ENCODE peak calls at places on chromosomes 2 and 18, in four cellular contexts. A is HepG2, S is K562, Q is GM12878. M is an unnamed sample.

GRCh38 chr18:63098014-63098981 is 221.3 kb downstream of the BCL2 start:
- DNase-seq in A (no peak), S (no peak), Q (peak), M (no peak)

GRCh38 chr2:128490321-128490720 is 171.7 kb upstream of the HS6ST1 start:
- DNase-seq in A (no peak), S (no peak), Q (no peak), M (no peak)

GRCh38 chr2:108565778-108566375 is 31.6 kb downstream of the LIMS1 start:
- DNase-seq in A (no peak), S (no peak), Q (no peak), M (no peak)

GRCh38 chr2:47809903-47810302 is 27.0 kb downstream of the MSH6 start:
- DNase-seq in A (no peak), S (no peak), Q (no peak), M (no peak)

GRCh38 chr2:75484840-75485239 is 75.9 kb downstream of the EVA1A start:
- DNase-seq in A (no peak), S (no peak), Q (no peak), M (no peak)

GRCh38 chr18:36130039-36130831 is 536 bp downstream of the ELP2 start:
- DNase-seq in A (no peak), S (peak), Q (no peak), M (peak)

GRCh38 chr2:215764441-215765048 is 248.8 kb downstream of the MREG start:
- DNase-seq in A (no peak), S (peak), Q (no peak), M (no peak)

GRCh38 chr2:80292474-80292873 is 12.1 kb downstream of the LRRTM1 start:
- DNase-seq in A (no peak), S (no peak), Q (no peak), M (no peak)

GRCh38 chr2:78118037-78118436 is 595.9 kb upstream of the LRRTM4 start:
- DNase-seq in A (no peak), S (no peak), Q (no peak), M (no peak)

GRCh38 chr18:50203801-50204604 is 9.1 kb upstream of the MYO5B start:
- DNase-seq in A (peak), S (peak), Q (no peak), M (peak)

GRCh38 chr2:73020306-73020656 is 51.2 kb downstream of the SFXN5 start:
- DNase-seq in A (no peak), S (no peak), Q (no peak), M (no peak)

GRCh38 chr2:73021371-73022010 is 50.0 kb downstream of the SFXN5 start:
- DNase-seq in A (peak), S (no peak), Q (no peak), M (no peak)

GRCh38 chr2:73022024-73022568 is 49.4 kb downstream of the SFXN5 start:
- DNase-seq in A (no peak), S (no peak), Q (no peak), M (no peak)

GRCh38 chr2:73018188-73018825 is 53.2 kb downstream of the SFXN5 start:
- DNase-seq in A (no peak), S (no peak), Q (no peak), M (no peak)

GRCh38 chr2:73020657-73021370 is 50.7 kb downstream of the SFXN5 start:
- DNase-seq in A (peak), S (no peak), Q (no peak), M (no peak)
- TF ChIP-seq FOXK2 in A (no peak), S (no peak), Q (no peak), M (no peak)

DNA sequence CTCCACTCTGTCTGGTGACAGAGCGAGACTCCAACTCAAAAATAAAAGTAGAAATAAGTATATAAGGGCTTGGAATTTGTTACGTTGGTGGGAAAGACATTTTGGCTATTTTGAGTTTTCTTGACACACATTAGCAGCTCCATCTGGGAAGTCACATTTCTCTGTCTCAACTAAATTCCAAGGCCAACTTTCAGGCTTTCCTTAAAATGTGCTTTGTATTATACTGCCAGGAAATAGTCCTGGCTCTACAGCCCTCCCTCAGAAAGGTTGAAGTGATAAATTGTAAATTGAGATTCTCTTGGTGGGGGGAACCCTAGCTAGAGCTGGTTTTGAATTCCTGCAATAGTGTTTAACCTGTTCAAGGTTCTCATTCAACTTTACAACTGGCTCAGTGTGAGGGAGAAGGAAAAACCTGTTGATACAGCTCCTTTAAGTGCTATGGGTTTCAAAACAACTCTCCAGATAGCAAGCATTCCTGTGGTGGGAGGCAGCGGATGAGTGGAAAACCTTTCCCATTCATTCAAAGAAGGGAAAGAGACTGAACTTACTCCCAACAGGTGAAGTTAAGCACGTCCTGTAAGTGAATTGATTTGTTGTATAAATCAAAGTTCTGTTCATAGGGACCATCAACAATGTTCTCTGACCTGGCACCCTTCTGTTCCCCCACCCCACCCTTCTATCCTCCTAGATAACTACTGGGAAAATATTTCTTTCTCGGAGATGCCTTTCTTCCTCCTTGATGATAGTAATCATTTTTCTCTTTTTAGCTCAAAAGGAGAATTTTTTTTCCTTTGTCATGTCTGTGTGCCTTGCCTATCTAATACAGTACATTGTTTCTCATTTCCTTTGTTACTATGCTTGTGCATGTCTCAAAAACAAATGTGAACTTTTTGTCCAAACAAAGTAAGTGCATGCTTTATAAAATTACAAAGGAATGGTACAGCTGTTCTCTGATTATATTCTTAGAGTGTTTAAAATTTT is 44.2 kb upstream of the SLC39A10 start:
- DNase-seq in A (peak), S (no peak), Q (no peak), M (peak)
- TF ChIP-seq FOXK2 in A (no peak), S (no peak), Q (no peak), M (no peak)

DNA sequence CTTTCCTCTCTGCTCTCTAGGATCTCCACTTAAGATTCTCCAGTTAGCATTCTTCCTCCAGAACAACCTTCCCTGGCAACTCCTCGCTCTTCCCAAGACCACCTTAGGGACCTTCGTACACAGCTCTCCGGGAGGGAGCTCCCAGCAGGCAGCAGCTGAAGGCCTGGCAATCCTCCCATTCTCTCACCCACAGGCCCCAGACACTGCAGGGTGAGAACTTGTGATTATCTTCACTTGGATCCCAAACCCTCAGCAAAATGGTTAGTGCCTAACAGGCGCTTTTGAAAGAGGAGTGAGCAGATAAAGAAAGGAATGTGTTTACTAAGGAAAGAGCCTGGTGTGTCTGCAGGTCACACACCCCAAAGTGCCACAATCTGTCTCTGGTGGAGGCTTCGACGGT is 83.8 kb upstream of the SNTG2 start:
- DNase-seq in A (no peak), S (no peak), Q (no peak), M (no peak)
- TF ChIP-seq FOXK2 in A (no peak), S (no peak), Q (no peak), M (no peak)

GRCh38 chr2:30707304-30707903 is 99.8 kb downstream of the CAPN13 start:
- DNase-seq in A (no peak), S (no peak), Q (no peak), M (no peak)

GRCh38 chr2:30710016-30710415 is 97.2 kb downstream of the CAPN13 start:
- DNase-seq in A (no peak), S (no peak), Q (no peak), M (no peak)

GRCh38 chr2:30710461-30710860 is 96.8 kb downstream of the CAPN13 start:
- DNase-seq in A (no peak), S (no peak), Q (no peak), M (no peak)

GRCh38 chr2:30709516-30709915 is 97.7 kb downstream of the CAPN13 start:
- DNase-seq in A (no peak), S (no peak), Q (no peak), M (no peak)

DNA sequence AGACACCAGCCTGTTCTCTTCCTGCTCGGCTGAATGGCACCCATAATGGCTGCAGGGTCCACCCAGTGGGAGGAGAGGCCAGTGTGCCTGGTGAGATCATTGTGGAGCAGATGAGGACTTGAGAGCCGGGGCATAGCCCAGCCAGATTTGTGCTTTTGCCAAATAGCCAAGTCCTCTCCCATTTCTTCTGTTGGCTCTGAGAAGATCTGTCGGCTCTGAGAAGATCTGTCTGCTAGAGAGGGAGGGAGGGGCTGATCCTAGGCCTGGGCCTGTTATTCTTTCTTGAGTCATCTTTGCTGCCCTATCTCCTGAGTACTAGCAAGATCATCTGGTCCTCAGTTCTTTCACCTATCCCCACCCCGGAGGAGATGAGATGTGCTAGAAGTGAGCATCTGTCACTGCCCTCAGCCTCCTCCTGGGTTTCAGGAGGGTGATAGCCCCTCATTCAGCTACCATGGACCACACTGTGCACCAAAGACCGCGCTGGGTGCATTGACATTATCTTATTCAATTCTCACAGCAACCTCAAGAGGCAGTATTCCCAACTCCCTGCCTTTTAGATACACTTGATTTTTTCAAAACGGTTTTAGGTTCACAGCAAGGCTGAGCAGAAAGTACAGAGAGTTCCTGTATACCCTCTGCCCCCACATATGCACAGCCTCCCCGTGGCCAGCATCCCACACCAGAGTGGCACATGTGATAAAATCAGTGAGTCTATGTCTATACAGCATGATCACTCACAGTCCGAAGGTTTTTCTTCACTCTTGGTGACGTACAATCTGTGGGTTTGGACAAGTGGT is 98.6 kb downstream of the CAPN13 start:
- DNase-seq in A (no peak), S (peak), Q (no peak), M (no peak)
- TF ChIP-seq FOXK2 in A (no peak), S (no peak), Q (no peak), M (no peak)